ENCODE peak calls at places on chromosomes 1 and 21, in five cellular contexts. Z is IMR-90, E is fibroblast of lung, B is body of pancreas, D is OCI-LY7. G is an unnamed sample. For H3K4me1, the result is how much of the 10 kb centered on the place peaks cover.

GRCh38 chr1:22447581-22448215 is 4.0 kb upstream of the ZBTB40 start:
- DNase-seq in Z (peak), D (no peak), B (no peak), E (peak), G (no peak)

GRCh38 chr1:119040906-119041305 is 52.8 kb upstream of the TBX15 start:
- DNase-seq in Z (peak), E (no peak), D (no peak), B (peak), G (no peak)

GRCh38 chr21:29376556-29376955 is 77.8 kb downstream of the BACH1 start:
- DNase-seq in Z (no peak), E (no peak), B (peak), D (peak), G (peak)

GRCh38 chr1:87279966-87280535 is 48.6 kb upstream of the LMO4 start:
- DNase-seq in D (peak), B (no peak), E (peak), Z (peak), G (no peak)

GRCh38 chr1:198291036-198291435 is 134.2 kb downstream of the NEK7 start:
- DNase-seq in E (no peak), D (no peak), Z (no peak), B (no peak), G (no peak)

GRCh38 chr1:39196244-39197215 is 8.0 kb upstream of the MACF1 start:
- DNase-seq in D (peak), B (no peak), Z (peak), E (peak), G (no peak)

GRCh38 chr1:110176299-110176956 is 26.1 kb downstream of the SLC6A17 start:
- DNase-seq in E (no peak), Z (no peak), D (no peak), B (peak), G (no peak)

GRCh38 chr1:207868252-207868768 is 42.6 kb downstream of the CD34 start:
- DNase-seq in D (peak), B (peak), E (no peak), Z (no peak), G (peak)

GRCh38 chr1:17118706-17119075 is 560 bp downstream of the PADI2 start:
- DNase-seq in E (no peak), D (no peak), Z (no peak), B (no peak), G (no peak)

DNA sequence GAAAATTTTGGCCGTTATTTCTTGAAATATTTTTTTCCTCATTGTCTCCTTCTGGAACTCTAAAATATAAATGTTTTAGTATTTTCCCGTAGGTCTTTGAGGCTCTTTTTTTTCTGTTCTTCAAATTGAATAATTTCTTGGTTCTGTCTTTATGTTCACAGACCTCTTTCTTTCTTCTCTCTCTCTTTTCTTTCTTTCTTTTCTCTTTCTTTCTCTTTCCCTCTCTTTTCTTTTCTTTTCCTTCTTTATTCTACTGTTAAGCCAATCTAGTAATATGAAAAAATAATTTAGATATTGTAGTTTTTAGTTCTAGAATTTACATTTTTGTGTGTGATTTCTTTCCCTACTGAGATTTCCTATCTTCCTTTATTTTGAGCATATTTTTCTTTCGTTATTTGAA is 30.1 kb downstream of the CLIC4 start:
- DNase-seq in B (no peak), Z (no peak), D (no peak), E (no peak), G (no peak)
- H3K4me1 ChIP-seq in B (under half), Z (under half), D (under half), E (under half), G (under half)

GRCh38 chr1:155126494-155127104 is 1.1 kb upstream of the EFNA1 start:
- DNase-seq in D (no peak), E (peak), B (peak), Z (peak), G (peak)

GRCh38 chr1:155125946-155126493 is 1.7 kb upstream of the EFNA1 start:
- DNase-seq in B (peak), Z (no peak), E (peak), D (no peak), G (peak)

GRCh38 chr1:155124503-155125463 is 2.9 kb upstream of the EFNA1 start:
- DNase-seq in Z (peak), B (no peak), E (peak), D (no peak), G (peak)

GRCh38 chr1:155127105-155127671 is 488 bp upstream of the EFNA1 start:
- DNase-seq in E (peak), Z (peak), B (peak), D (no peak), G (peak)

GRCh38 chr1:155125511-155125945 is 2.1 kb upstream of the EFNA1 start:
- DNase-seq in D (no peak), B (no peak), E (no peak), Z (no peak), G (no peak)
- H3K27ac ChIP-seq in D (no peak), B (peak), E (no peak), Z (no peak), G (peak)

DNA sequence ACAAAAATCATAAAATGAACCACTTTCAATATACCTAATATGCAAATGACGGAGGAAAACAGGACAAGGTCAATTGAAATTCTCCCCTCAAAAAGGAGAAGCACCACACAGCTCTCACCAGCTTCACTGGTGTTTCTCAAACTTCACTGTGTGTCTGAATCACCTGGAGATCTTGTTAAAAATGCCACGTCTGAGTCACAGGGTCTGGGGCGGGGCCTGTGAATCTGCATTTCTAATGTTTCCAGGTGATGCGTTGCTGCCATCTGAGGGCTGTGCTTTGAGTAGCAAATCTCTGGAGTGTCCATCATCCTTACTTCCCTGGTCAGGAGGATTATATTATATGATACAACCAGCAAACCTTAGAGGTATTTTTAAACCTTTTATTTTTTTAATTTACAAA is 9.0 kb downstream of the CLDN19 start:
- DNase-seq in B (no peak), D (peak), Z (no peak), E (no peak), G (no peak)
- TF ChIP-seq CTCF in B (no peak), D (peak), Z (no peak), E (no peak), G (no peak)

DNA sequence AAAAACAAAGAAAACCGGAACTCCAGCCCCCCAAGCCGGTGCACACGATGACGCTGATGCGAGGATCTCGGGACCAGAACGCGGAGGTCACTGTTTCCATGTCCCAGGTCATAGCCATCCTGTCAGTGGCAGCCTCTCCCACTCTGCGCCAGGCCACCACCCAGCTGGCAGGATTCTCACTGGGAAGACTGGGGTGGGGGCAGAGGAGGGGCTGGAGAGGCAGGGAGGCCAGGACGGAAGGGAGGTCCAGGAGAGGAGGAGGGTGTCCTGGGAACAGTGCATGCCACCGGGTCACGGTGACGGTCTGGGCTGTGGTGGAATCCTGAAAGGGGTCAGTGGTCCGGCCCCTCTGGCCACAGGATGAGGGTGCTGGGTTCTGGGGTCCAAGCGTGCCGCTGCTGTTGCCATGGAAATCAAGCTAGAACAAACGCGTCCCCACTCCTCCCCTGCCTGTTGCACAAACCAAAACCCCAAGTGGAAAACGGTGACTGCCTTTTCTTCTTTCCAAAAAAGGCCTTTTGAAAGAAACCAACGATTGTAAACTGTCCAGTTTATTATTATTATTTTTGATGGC is 26.1 kb downstream of the MRPL37 start:
- DNase-seq in B (no peak), D (no peak), E (no peak), Z (no peak), G (no peak)
- H3K4me1 ChIP-seq in B (under half), D (under half), E (under half), Z (under half), G (under half)

DNA sequence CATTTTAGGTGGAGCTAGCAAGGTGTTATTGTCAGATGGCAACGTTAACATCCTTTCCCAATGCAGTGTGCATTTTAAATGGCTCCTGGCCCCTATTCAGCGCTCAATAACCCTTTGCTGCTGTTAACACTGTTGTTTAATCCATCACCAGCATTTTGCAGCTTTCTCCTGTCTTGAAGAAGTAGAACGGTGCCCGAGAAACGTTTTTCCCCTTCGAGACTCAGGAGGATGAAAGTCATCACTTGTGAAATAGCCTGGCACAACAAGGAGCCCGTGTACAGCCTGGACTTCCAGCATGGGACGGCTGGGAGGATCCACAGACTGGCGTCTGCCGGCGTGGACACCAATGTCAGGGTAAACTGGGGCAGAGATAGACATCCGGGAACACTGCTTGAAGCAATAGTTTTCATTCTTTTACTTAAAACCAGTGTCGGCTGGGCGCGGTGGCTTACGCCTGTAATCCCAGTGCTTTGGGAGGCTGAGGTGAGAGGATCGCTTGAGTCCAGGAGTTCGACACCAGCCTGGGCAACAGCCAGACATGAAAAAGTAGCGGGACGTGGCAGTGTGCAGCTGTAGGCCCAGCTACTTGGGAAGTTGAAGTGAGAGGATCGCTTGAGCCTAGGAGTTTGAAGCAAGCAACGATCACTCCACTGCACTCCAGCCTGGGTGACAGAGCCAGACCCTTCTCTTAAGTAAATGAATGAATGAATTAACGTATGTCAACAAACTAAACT is 884 bp downstream of the CHAF1B start:
- DNase-seq in D (no peak), E (no peak), B (no peak), Z (peak), G (no peak)
- H3K27ac ChIP-seq in D (peak), E (peak), B (peak), Z (no peak), G (peak)

G was measured in lower lobe of right lung.